ENCODE peak calls at places on chromosomes 13 and 19, in five cellular contexts. W is neural progenitor cell, K is HCT116, S is SK-N-SH, H is PC-3. U is an unnamed sample.

GRCh38 chr13:37289212-37289935 is 183.9 kb upstream of the CSNK1A1L start:
- DNase-seq in S (no peak), W (no peak), K (no peak), H (no peak), U (no peak)

GRCh38 chr19:38024991-38025716 is 118.1 kb downstream of the SIPA1L3 start:
- DNase-seq in H (no peak), S (no peak), K (no peak), W (no peak), U (no peak)

GRCh38 chr19:42269518-42270345 is 680 bp downstream of the CIC start:
- DNase-seq in W (no peak), S (no peak), K (no peak), H (no peak), U (peak)

GRCh38 chr19:11480081-11480926 is 542 bp downstream of the ELAVL3 start:
- DNase-seq in K (no peak), S (peak), W (no peak), H (no peak), U (no peak)

GRCh38 chr13:93786846-93787245 is 560.2 kb downstream of the GPC6 start:
- DNase-seq in H (no peak), K (no peak), S (peak), W (no peak), U (no peak)

GRCh38 chr13:44815507-44816074 is 173.7 kb downstream of the NUFIP1 start:
- DNase-seq in K (peak), S (no peak), W (peak), H (peak), U (peak)

GRCh38 chr13:76596216-76596615 is 290.0 kb downstream of the KCTD12 start:
- DNase-seq in S (no peak), K (no peak), W (no peak), H (no peak), U (no peak)

GRCh38 chr19:31113250-31113685 is 236.0 kb downstream of the TSHZ3 start:
- DNase-seq in S (no peak), H (peak), K (no peak), W (no peak), U (peak)

GRCh38 chr13:104837756-104838155 is 1697.7 kb downstream of the EFNB2 start:
- DNase-seq in H (no peak), W (no peak), K (no peak), S (no peak), U (no peak)

GRCh38 chr13:29125145-29125933 is 305.2 kb downstream of the MTUS2 start:
- DNase-seq in H (no peak), W (no peak), S (no peak), K (no peak), U (no peak)
- H3K9ac ChIP-seq in H (no peak), W (no peak), S (no peak), K (no peak), U (no peak)

GRCh38 chr19:54178581-54179261 is 5.8 kb upstream of the TMC4 start:
- DNase-seq in W (peak), H (peak), S (peak), K (no peak), U (peak)
- TF ChIP-seq EZH2phosphoT487 in W (no peak), H (no peak), S (no peak), K (no peak), U (no peak)

GRCh38 chr19:45955905-45956608 is 17.6 kb downstream of the NOVA2 start:
- DNase-seq in S (peak), H (peak), K (peak), W (no peak), U (no peak)

GRCh38 chr19:45953676-45954075 is 20.0 kb downstream of the NOVA2 start:
- DNase-seq in W (no peak), K (no peak), S (no peak), H (peak), U (no peak)

GRCh38 chr19:45952341-45952690 is 21.3 kb downstream of the NOVA2 start:
- DNase-seq in W (no peak), H (no peak), K (no peak), S (no peak), U (no peak)

GRCh38 chr19:45954132-45954531 is 19.5 kb downstream of the NOVA2 start:
- DNase-seq in W (peak), H (no peak), K (no peak), S (peak), U (no peak)

DNA sequence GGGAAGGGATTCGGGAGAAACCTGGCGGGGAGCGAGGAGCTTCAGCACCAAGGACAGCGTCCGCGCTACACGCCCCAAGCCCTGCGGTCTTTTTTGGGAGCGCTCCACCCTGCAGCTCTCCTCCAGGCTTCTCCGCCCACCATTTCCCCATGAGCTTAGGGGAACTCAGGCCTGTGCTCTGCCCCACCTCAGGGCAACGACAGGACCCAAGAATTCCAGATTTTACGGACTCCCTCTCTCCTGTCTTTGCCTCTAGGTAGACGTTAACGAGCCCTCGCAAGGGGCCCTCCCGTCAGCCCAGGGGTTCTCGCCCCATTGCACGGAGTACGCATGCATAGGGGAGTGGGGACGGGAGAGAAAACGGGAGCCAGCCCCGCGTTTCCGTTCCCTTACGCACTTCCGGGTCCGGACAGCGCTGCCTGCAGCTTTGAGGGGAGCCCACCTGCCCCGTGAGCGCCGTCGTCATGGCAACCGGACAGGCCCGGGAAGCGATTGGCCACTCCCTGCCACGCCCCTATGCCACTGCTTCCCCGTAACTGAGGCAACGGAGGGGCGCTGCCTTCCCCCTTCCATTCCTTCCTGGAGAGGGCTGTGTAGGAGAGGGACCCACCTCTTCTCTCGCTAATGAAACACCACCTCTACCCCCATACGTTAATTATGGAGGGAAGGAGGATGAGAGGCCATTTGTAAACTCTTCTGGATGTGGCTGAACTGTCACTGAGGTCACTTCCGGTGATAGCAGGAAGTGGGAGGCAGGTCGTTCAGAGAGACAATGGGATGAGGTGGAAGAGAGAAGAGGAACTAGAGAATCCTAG is 20.8 kb downstream of the NOVA2 start:
- DNase-seq in K (no peak), W (peak), H (peak), S (peak), U (peak)
- H3K9ac ChIP-seq in K (no peak), W (no peak), H (no peak), S (no peak), U (no peak)

DNA sequence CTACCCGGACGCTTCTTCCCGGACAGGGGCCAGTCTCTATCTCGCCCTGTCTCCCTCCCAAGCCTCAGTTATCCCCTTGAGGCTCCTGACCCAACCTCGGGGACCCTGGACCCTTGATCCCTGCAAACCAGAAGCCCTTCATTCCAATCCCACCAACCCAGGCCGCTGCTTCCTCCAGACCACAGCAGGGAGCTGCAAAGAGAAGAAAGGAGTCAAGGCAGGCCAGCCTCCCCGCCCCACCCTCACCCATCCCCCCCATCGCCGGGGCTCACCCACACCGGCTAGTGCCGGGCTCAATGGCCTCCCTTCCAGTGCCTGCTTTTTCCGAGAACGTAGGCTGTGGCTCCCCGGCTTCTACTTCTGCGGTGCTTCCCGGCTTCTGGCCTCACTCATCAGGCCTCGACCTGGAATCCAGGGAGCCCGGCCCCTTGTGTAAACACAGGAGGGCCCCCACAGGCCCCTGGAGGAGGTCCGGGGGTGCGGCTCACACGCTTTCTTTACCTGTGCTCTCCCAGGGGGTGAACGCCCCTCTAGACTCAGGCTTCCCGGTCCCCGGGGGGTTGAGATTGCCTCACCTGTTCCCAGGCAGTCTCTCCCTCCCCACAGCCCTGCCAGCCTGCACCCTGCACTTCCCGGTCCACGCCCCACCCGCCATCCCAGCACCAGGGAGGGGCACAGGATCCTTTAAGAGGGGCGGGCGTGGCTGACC is at the start of gene FAM83E:
- DNase-seq in H (peak), S (no peak), K (no peak), W (peak), U (peak)
- TF ChIP-seq EZH2phosphoT487 in H (no peak), S (no peak), K (no peak), W (no peak), U (no peak)

DNA sequence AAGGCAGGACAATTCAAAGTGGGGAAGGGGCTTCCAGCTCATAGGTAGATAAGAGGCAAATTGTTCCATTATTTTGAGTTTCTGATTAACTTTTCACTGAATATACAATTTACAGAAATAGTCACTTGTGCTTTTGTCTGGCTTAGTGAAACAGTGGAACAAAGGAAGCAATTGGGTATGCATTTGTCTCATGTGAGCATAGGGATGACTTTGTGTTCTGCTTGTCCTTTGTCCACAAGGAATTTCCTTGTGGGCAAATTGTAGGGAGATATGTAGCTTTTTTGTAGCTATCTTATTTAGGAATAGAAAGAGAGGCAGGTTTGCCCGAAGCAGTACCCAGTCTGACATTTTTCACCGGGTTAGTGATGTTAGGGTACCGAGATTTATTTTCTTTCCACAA is 1224.8 kb downstream of the SLITRK1 start:
- DNase-seq in K (no peak), S (no peak), W (no peak), H (no peak), U (no peak)
- H3K9ac ChIP-seq in K (no peak), S (no peak), W (no peak), H (no peak), U (no peak)

DNA sequence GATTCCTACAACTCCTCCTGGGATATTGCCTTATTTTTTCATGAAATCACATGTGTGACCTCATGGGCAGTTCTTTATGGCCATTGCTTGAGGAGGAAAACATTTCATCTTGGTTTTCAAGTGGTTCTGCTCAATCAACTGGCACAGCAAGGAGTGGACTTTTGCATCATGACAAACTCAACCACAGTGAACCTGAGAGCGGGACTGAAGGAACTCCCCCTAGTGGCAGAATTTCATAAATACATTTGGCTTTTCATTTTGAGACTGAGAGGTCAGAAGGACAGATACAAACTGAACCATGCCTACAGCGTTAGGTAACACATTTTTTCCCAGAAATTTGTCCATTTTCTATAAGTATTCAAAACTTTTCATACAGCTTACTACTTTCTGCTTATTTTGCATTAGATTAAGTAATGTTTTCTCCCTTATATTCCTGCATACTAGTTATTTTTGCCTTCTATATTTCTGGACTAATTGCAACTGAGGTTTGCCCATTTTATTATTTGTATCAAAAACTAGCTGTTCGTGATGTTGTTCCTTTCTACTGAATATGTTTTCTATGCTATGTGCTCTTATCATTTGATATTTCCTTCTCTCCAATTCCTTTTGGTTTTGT is 13.4 kb upstream of the SIGLEC12 start:
- DNase-seq in H (peak), W (peak), K (peak), S (peak), U (peak)
- TF ChIP-seq EZH2phosphoT487 in H (no peak), W (no peak), K (no peak), S (no peak), U (no peak)

DNA sequence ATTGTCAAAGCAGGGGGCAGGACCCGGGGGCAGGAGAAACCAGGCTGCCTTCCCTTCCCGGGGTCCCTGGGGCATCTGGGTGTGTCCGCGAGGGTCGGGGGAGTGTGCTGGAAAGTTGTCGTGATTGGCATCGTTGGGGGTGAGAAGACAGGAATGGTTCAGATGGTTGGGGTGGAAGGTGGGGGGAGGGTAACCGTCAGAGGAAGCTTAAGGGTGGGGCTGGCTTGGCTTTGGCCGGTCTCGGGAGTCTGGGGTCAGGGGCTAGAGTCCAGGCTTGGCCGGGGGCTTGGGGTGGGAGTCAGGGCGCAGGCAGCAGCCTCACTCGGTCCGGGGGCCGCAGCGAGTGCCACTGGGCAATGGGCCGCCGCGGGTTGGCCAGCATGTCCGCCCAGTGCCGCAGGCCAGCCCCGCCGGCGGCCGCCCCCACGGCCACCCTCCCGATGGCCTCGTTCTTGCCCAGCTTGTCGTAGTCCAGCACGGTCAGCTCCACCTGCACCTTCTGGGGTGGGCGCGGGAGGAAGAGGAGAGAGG is 6.8 kb upstream of the DNAAF3 start:
- DNase-seq in H (no peak), W (no peak), S (no peak), K (no peak), U (peak)
- H3K9ac ChIP-seq in H (peak), W (no peak), S (no peak), K (peak), U (peak)

U was measured in GM23248.